ENCODE peak calls at places on chromosome 5, in ten cellular contexts. N is activated CD8-positive, alpha-beta memory T cell treated with anti-CD3 and anti-CD28 coated beads, Interleukin-2, amount 50 U/mL, for 4 hours; R is mammary epithelial cell; Y is tibial artery; S is activated T-cell treated with anti-CD3 and anti-CD28 coated beads, Interleukin-2, amount 50 U/mL, for 72 hours; G is RPMI7951; T is activated CD4-positive, alpha-beta T cell treated with anti-CD3 and anti-CD28 coated beads for 24 hours; H is kidney; E is fibroblast of the aortic adventitia; U is amniotic stem cell. F is an unnamed sample.

GRCh38 chr5:124341066-124341943 is 405.1 kb downstream of the ZNF608 start:
- DNase-seq in N (no peak), R (no peak), Y (no peak), S (no peak), G (no peak), T (no peak), H (no peak), E (no peak), U (no peak), F (peak)

GRCh38 chr5:138945421-138946240 is 70.5 kb upstream of the LRRTM2 start:
- DNase-seq in N (no peak), R (no peak), Y (no peak), S (no peak), G (no peak), T (no peak), H (peak), E (no peak), U (no peak), F (no peak)

GRCh38 chr5:137269886-137270285 is 229.2 kb downstream of the SPOCK1 start:
- DNase-seq in N (no peak), R (no peak), Y (no peak), S (no peak), G (no peak), T (no peak), H (no peak), E (no peak), U (no peak), F (no peak)

GRCh38 chr5:163564321-163564924 is 59.0 kb downstream of the MAT2B start:
- DNase-seq in N (peak), R (peak), Y (no peak), S (peak), G (peak), T (peak), H (no peak), E (peak), U (peak), F (peak)

GRCh38 chr5:38716516-38716915 is 129.3 kb upstream of the OSMR start:
- DNase-seq in N (no peak), R (no peak), Y (no peak), S (no peak), G (no peak), T (no peak), H (no peak), E (no peak), U (no peak), F (no peak)

GRCh38 chr5:33827335-33827734 is 64.5 kb downstream of the ADAMTS12 start:
- DNase-seq in N (no peak), R (peak), Y (no peak), S (no peak), G (no peak), T (no peak), H (no peak), E (peak), U (no peak), F (no peak)

GRCh38 chr5:153816870-153817269 is 221.8 kb downstream of the FAM114A2 start:
- DNase-seq in N (no peak), R (no peak), Y (no peak), S (no peak), G (no peak), T (no peak), H (no peak), E (no peak), U (no peak), F (peak)

GRCh38 chr5:92922231-92922967 is 658.6 kb downstream of the NR2F1-AS1 start:
- DNase-seq in N (no peak), R (no peak), Y (no peak), S (no peak), G (no peak), T (no peak), H (no peak), E (no peak), U (no peak), F (no peak)

GRCh38 chr5:157744055-157745011 is 821 bp downstream of the LSM11 start:
- DNase-seq in N (peak), R (no peak), Y (no peak), S (peak), G (no peak), T (no peak), H (peak), E (no peak), U (no peak), F (no peak)